ENCODE peak calls at places on chromosome 14, in nine cellular contexts. W is stimulated activated CD8-positive, alpha-beta memory T cell treated with anti-CD3 and anti-CD28 coated beads, Interleukin-2, amount 100 ng/mL, for 1 hour; D is EL; G is hepatic stellate cell; L is germinal center; J is Kasumi-1; P is effector memory CD4-positive, alpha-beta T cell; T is endothelial cell; X is GM12865. I is an unnamed sample.

GRCh38 chr14:85516239-85517112 is 13.5 kb upstream of the FLRT2 start:
- DNase-seq in W (no peak), T (no peak), X (no peak), J (peak; percentile 71), L (no peak), D (peak; percentile 87), P (no peak), G (no peak), I (no peak)

GRCh38 chr14:100155049-100155621 is 4.3 kb downstream of the DEGS2 start:
- DNase-seq in X (no peak), J (peak; percentile 18), T (peak; percentile 53), D (peak; percentile 26), G (no peak), P (no peak), L (no peak), W (no peak), I (no peak)

GRCh38 chr14:56534656-56535055 is 44.9 kb upstream of the TMEM260 start:
- DNase-seq in J (no peak), W (no peak), G (no peak), D (no peak), L (no peak), T (no peak), X (no peak), P (no peak), I (no peak)

GRCh38 chr14:75440733-75441474 is 13.1 kb downstream of the JDP2 start:
- DNase-seq in G (no peak), J (no peak), L (no peak), X (no peak), P (no peak), D (no peak), W (no peak), T (no peak), I (no peak)

GRCh38 chr14:60008042-60008441 is 83.7 kb upstream of the PCNX4 start:
- DNase-seq in W (no peak), X (no peak), J (no peak), T (no peak), G (no peak), D (no peak), P (no peak), L (no peak), I (no peak)

GRCh38 chr14:100899841-100900771 is 3.4 kb downstream of the RTL1 start:
- DNase-seq in X (no peak), P (no peak), L (no peak), J (no peak), D (no peak), G (no peak), T (peak; percentile 50), W (no peak), I (no peak)

GRCh38 chr14:32925439-32925838 is 13.2 kb upstream of the NPAS3 start:
- DNase-seq in X (no peak), W (no peak), G (no peak), P (no peak), D (no peak), J (no peak), L (no peak), T (no peak), I (no peak)

GRCh38 chr14:105007593-105008264 is 13.2 kb downstream of the CDCA4 start:
- DNase-seq in T (no peak), D (no peak), G (no peak), X (no peak), W (no peak), P (no peak), L (no peak), J (no peak), I (no peak)

GRCh38 chr14:102517412-102518062 is 8.0 kb upstream of the ANKRD9 start:
- DNase-seq in J (no peak), W (no peak), L (no peak), T (peak; percentile 38), G (no peak), X (no peak), P (no peak), D (no peak), I (no peak)

GRCh38 chr14:49089078-49089477 is 497.1 kb downstream of the RPS29 start:
- DNase-seq in X (no peak), D (no peak), J (no peak), W (no peak), P (no peak), L (no peak), G (no peak), T (no peak), I (no peak)

I was measured in smooth muscle cell of the brain vasculature.